ENCODE peak calls at places on chromosomes 6 and 20, in five cellular contexts. J, P, X, Z and R are unnamed samples.

GRCh38 chr6:153117986-153118886 is 12.8 kb downstream of the RGS17 start:
- DNase-seq in J (no peak), P (no peak), X (peak; percentile 57), Z (no peak), R (no peak)

GRCh38 chr6:142960098-142960497 is 15.1 kb upstream of the HIVEP2 start:
- DNase-seq in J (no peak), P (no peak), X (no peak), Z (no peak), R (no peak)

GRCh38 chr6:113936093-113936934 is 34.6 kb downstream of the HDAC2 start:
- DNase-seq in J (peak; percentile 69), P (peak; percentile 53), X (peak; percentile 24), Z (no peak), R (peak; percentile 50)

GRCh38 chr20:35238746-35239145 is 12.3 kb downstream of the MMP24 start:
- DNase-seq in J (no peak), P (no peak), X (no peak), Z (no peak), R (no peak)

GRCh38 chr6:37024665-37025337 is 19.3 kb downstream of the FGD2 start:
- DNase-seq in J (no peak), P (no peak), X (no peak), Z (no peak), R (no peak)

GRCh38 chr6:135906542-135906941 is 55.0 kb downstream of the PDE7B start:
- DNase-seq in J (no peak), P (no peak), X (no peak), Z (no peak), R (no peak)

GRCh38 chr6:12198851-12199250 is 91.3 kb upstream of the EDN1 start:
- DNase-seq in J (no peak), P (no peak), X (no peak), Z (no peak), R (no peak)

GRCh38 chr6:18280084-18280483 is 15.8 kb upstream of the DEK start:
- DNase-seq in J (no peak), P (no peak), X (no peak), Z (no peak), R (no peak)

GRCh38 chr6:150252714-150253444 is 110.0 kb downstream of the PPP1R14C start:
- DNase-seq in J (peak; percentile 89), P (no peak), X (no peak), Z (no peak), R (no peak)

GRCh38 chr20:58218665-58219341 is 9.7 kb downstream of the ANKRD60 start:
- DNase-seq in J (no peak), P (no peak), X (no peak), Z (no peak), R (no peak)

GRCh38 chr20:45987108-45987780 is 15.2 kb upstream of the ZNF335 start:
- DNase-seq in J (peak; percentile 86), P (peak; percentile 91), X (no peak), Z (peak; percentile 95), R (peak; percentile 73)

GRCh38 chr6:51077967-51078518 is 259.4 kb downstream of the TFAP2B start:
- DNase-seq in J (no peak), P (no peak), X (no peak), Z (no peak), R (no peak)

GRCh38 chr6:91566467-91566866 is 979.6 kb upstream of the MAP3K7 start:
- DNase-seq in J (no peak), P (no peak), X (no peak), Z (no peak), R (no peak)

GRCh38 chr6:89073014-89073620 is 7.4 kb upstream of the PNRC1 start:
- DNase-seq in J (peak; percentile 78), P (no peak), X (no peak), Z (no peak), R (peak; percentile 57)

GRCh38 chr6:64221776-64222175 is 586.2 kb downstream of the PHF3 start:
- DNase-seq in J (no peak), P (no peak), X (no peak), Z (no peak), R (no peak)

GRCh38 chr6:26016326-26017275 is 54.0 kb downstream of the TRIM38 start:
- DNase-seq in J (no peak), P (no peak), X (no peak), Z (no peak), R (no peak)

GRCh38 chr20:58140787-58141396 is 87.6 kb downstream of the ANKRD60 start:
- DNase-seq in J (no peak), P (no peak), X (no peak), Z (no peak), R (no peak)

GRCh38 chr20:62662422-62662821 is 20.1 kb downstream of the SLCO4A1 start:
- DNase-seq in J (no peak), P (no peak), X (no peak), Z (no peak), R (no peak)

GRCh38 chr20:62665153-62665754 is 23.0 kb downstream of the SLCO4A1 start:
- DNase-seq in J (no peak), P (no peak), X (no peak), Z (no peak), R (no peak)

GRCh38 chr20:62663484-62664315 is 21.4 kb downstream of the SLCO4A1 start:
- DNase-seq in J (no peak), P (no peak), X (no peak), Z (no peak), R (no peak)

GRCh38 chr20:62665826-62666735 is 23.8 kb downstream of the SLCO4A1 start:
- DNase-seq in J (no peak), P (no peak), X (no peak), Z (no peak), R (no peak)

DNA sequence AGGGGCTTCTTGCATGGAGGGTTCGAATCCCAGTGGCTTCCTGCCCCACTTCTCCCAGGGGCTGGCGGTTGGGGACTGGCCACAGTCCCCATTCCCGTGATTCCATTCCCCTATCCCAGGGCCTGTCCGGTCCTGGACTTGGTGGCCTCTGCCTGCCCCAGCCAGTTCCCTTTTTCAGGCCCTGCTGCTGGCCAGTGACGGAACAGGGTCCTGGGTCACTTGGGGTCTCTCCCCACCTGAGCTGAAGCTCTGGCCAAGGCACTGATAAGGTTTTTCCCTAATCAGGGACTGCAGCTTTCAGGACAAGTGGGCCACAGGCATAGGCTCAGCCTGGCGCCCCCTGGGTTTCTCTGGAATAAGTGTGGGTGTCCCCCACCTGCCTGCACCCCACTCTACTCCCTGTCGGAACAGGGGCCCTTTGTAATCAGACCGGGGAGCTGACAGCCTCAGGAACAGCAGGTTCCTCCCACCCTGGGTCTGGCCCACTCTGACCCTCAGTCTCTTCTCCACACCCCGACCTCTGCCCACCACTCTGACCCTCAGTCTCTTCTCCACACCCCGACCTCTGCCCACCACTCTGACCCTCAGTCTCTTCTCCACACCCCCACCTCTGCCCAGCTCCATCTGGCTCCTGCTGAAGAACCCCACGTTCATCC is 22.1 kb downstream of the SLCO4A1 start:
- DNase-seq in J (no peak), P (no peak), X (no peak), Z (no peak), R (no peak)
- TF ChIP-seq MAX in J (no peak), P (no peak), X (no peak), Z (no peak), R (no peak)

DNA sequence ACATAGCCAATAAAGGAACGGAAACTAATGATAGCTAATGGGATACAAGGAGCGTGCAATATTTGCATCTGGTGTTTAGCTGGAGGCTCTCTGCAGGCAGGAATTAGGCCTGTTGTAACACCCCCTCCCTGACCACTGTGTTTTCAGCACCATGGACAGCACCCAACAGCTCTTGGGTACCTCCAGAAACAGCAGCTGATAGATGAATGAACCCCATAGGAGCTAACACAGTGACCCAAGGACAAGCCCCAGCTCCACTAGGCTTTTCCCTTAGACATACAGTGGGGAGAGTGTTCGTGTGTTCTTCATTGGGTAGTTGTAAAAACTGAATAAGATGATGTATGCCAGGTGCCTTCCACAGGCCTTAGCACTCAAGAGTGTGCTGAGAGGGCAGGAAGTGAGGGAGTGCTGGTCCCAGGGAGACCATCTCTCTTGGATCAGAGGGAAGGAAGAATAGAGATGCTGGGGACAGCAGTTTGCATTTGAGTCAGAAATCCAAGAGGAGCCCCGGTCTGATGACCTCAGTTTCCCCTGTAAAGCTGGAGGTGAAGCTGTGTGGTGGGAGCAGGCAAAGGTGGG is 161.3 kb downstream of the PHACTR3 start:
- DNase-seq in J (peak; percentile 53), P (no peak), X (no peak), Z (no peak), R (no peak)
- TF ChIP-seq TAF1 in J (no peak), P (no peak), X (no peak), Z (no peak), R (no peak)

DNA sequence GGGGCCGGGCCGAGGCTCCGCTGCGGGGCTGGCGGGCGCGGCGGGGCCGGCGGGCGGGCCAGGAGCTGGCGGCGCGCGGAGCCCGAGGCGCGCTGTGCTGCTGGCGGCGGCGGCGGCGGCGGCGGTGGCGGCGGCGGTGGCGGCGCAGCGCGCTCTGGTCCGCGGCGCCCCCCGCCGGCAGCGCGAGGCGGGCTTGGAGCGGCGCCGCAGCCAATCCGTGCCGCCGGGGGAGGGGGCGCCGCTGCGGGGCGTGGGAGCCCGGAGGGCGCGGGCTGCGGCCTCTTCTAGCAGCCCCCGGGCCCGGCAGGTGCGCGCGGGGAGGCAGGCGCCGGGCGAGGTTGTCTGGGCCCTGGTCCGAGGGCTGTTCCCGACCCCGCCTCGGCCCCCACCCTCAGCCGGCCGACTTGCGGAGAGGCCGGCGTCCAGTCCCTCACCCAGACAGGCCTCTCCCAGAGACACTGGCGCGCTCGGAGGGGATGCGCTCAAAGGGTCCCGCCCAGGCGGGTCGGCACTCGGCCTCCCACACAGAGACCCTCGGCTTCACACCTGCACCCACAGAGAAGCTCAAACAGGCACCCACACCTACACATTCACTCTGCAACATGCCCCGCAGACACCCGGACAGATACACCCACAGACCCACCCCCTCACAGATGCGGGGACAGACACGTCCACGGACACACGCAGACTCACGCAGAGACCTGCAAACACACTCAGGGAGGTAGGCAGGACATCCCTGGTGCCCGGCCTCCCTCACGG is at the start of gene RIMS4:
- DNase-seq in J (no peak), P (peak; percentile 94), X (no peak), Z (peak; percentile 66), R (no peak)
- TF ChIP-seq CTCF in J (no peak), P (no peak), X (no peak), Z (no peak), R (no peak)

GRCh38 chr6:108637963-108638362 is 77.2 kb downstream of the FOXO3 start:
- DNase-seq in J (no peak), P (no peak), X (no peak), Z (no peak), R (no peak)

GRCh38 chr6:108632441-108632840 is 71.7 kb downstream of the FOXO3 start:
- DNase-seq in J (no peak), P (no peak), X (no peak), Z (no peak), R (no peak)

GRCh38 chr6:108633436-108633835 is 72.7 kb downstream of the FOXO3 start:
- DNase-seq in J (no peak), P (no peak), X (no peak), Z (no peak), R (no peak)

GRCh38 chr6:108638993-108639392 is 78.3 kb downstream of the FOXO3 start:
- DNase-seq in J (no peak), P (no peak), X (no peak), Z (no peak), R (no peak)

DNA sequence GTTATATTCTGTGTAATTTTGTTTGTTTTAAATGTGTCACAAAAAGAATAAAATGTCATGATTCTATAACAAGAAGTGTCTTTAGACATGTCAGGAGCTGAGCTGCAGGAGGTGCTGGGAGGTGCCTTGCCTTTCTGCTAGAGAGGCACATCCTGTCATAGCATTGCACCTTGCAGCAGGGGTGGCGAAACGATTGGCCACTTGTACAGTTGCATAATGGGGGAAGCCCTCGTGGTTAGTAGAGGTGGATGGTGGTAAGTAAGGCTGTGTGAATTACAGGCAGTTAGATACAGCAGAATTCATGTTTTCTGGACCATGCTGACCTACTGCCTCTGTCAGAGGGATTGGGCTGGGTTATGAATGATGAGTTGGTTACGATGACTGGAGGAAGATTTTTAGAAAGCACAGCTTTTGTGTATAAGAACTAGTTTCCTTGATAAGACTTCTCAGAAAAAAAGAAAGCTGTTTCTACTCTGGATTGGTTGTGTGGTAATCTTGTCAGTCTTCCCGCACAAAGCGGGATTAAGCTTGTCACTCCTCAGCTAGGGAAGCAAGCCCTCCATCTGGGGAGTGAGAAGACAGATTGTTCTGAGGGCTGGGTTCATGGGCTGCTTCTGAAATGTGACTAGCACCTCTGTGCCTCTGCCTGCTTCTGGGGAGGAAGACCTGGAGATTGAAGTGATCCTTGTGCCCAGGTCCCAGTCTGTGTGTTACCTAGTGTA is 74.9 kb downstream of the FOXO3 start:
- DNase-seq in J (peak; percentile 44), P (no peak), X (no peak), Z (no peak), R (no peak)
- TF ChIP-seq MAX in J (no peak), P (no peak), X (no peak), Z (no peak), R (no peak)